ENCODE peak calls at places on chromosomes 16 and 17, in four cellular contexts. U, O, B and G are unnamed samples.
A peak's percentile ranks its signal among the peaks of the same experiment; 100 is the strongest.

GRCh38 chr17:81418710-81419332 is 23.6 kb downstream of the BAHCC1 start:
- DNase-seq in B (no peak), U (no peak), O (peak; percentile 22), G (no peak)

GRCh38 chr16:1180772-1181714 is 28.1 kb downstream of the CACNA1H start:
- DNase-seq in O (no peak), B (no peak), U (peak; percentile 82), G (no peak)

GRCh38 chr16:502179-502943 is 25.2 kb upstream of the CAPN15 start:
- DNase-seq in U (no peak), O (no peak), B (no peak), G (no peak)

GRCh38 chr16:9479008-9479407 is 387.6 kb downstream of the HAPSTR1 start:
- DNase-seq in B (no peak), U (no peak), O (no peak), G (no peak)

GRCh38 chr16:71848622-71849021 is 2.8 kb downstream of the ATXN1L start:
- DNase-seq in U (no peak), B (no peak), O (no peak), G (no peak)

GRCh38 chr16:695355-696089 is 5.3 kb upstream of the WDR24 start:
- DNase-seq in U (peak; percentile 81), O (no peak), B (no peak), G (no peak)

GRCh38 chr17:64343833-64344637 is 46.6 kb downstream of the PECAM1 start:
- DNase-seq in U (no peak), O (peak; percentile 69), B (peak; percentile 44), G (no peak)

GRCh38 chr17:39626171-39626670 is 531 bp upstream of the PPP1R1B start:
- DNase-seq in U (no peak), O (no peak), B (no peak), G (no peak)

GRCh38 chr17:5584971-5585794 is 874 bp upstream of the NLRP1 start:
- DNase-seq in B (peak; percentile 70), O (peak; percentile 80), U (no peak), G (no peak)

GRCh38 chr16:19130852-19131808 is 17.4 kb downstream of the ITPRIPL2 start:
- DNase-seq in B (no peak), O (peak; percentile 45), U (no peak), G (peak; percentile 87)

GRCh38 chr17:67386965-67387551 is 10.0 kb downstream of the PITPNC1 start:
- DNase-seq in O (peak; percentile 21), B (peak; percentile 77), U (peak; percentile 47), G (peak; percentile 78)

GRCh38 chr16:6209355-6209930 is 1111.8 kb upstream of the EEF2KMT start:
- DNase-seq in O (no peak), U (no peak), B (no peak), G (no peak)

GRCh38 chr16:81616321-81617020 is 162.6 kb upstream of the PLCG2 start:
- DNase-seq in O (peak; percentile 33), B (no peak), U (peak; percentile 56), G (peak; percentile 77)

GRCh38 chr16:10558746-10559641 is 21.4 kb downstream of the EMP2 start:
- DNase-seq in B (peak; percentile 88), U (no peak), O (peak; percentile 70), G (no peak)

GRCh38 chr17:14014647-14015046 is 54.7 kb upstream of the COX10 start:
- DNase-seq in U (no peak), O (peak; percentile 23), B (no peak), G (no peak)

GRCh38 chr17:32125848-32126153 is 16.5 kb upstream of the RHOT1 start:
- DNase-seq in O (no peak), B (no peak), U (no peak), G (no peak)

GRCh38 chr17:28317965-28318758 is 838 bp upstream of the TMEM97 start:
- DNase-seq in B (no peak), O (no peak), U (no peak), G (peak; percentile 55)

GRCh38 chr17:59791603-59792457 is 84.4 kb downstream of the VMP1 start:
- DNase-seq in O (peak; percentile 35), B (no peak), U (no peak), G (no peak)

GRCh38 chr16:4159726-4160125 is 43.5 kb upstream of the ADCY9 start:
- DNase-seq in O (no peak), B (no peak), U (no peak), G (no peak)

GRCh38 chr17:75288784-75289121 is 480 bp downstream of the SLC25A19 start:
- DNase-seq in U (peak; percentile 60), O (no peak), B (peak; percentile 64), G (peak; percentile 80)

GRCh38 chr16:80656731-80657150 is 115.9 kb downstream of the DYNLRB2 start:
- DNase-seq in B (no peak), U (peak; percentile 38), O (no peak), G (no peak)

GRCh38 chr16:84647830-84648594 is at the start of gene KLHL36:
- DNase-seq in U (peak; percentile 73), O (no peak), B (peak; percentile 72), G (peak; percentile 58)

GRCh38 chr17:68344701-68345136 is 53.4 kb downstream of the ARSG start:
- DNase-seq in B (no peak), O (no peak), U (peak; percentile 46), G (peak; percentile 96)

GRCh38 chr17:57889892-57890856 is 40.3 kb upstream of the MRPS23 start:
- DNase-seq in U (no peak), B (peak; percentile 93), O (peak; percentile 94), G (no peak)

GRCh38 chr17:7220593-7221280 is 999 bp downstream of the ACADVL start:
- DNase-seq in O (peak; percentile 61), U (peak; percentile 48), B (no peak), G (peak; percentile 77)

GRCh38 chr17:6831662-6832263 is at the start of gene TEKT1:
- DNase-seq in O (peak; percentile 63), B (no peak), U (peak; percentile 72), G (peak; percentile 70)

GRCh38 chr16:84310642-84311041 is 16.0 kb downstream of the WFDC1 start:
- DNase-seq in U (no peak), B (no peak), O (no peak), G (no peak)

GRCh38 chr16:23401142-23401541 is 51.8 kb downstream of the COG7 start:
- DNase-seq in O (no peak), B (no peak), U (no peak), G (no peak)

GRCh38 chr17:20073056-20073979 is 64.2 kb downstream of the SPECC1 start:
- DNase-seq in U (peak; percentile 13), O (peak; percentile 46), B (peak; percentile 51), G (peak; percentile 97)

GRCh38 chr16:30413116-30413806 is 5.9 kb downstream of the ZNF771 start:
- DNase-seq in O (no peak), U (no peak), B (no peak), G (no peak)

GRCh38 chr16:87963400-87963799 is 12.2 kb downstream of the BANP start:
- DNase-seq in O (peak; percentile 75), B (peak; percentile 91), U (peak; percentile 37), G (no peak)